ENCODE peak calls at places on chromosomes 16 and 17, in six cellular contexts. One of them, this sample, is unnamed.

GRCh38 chr16:89041571-89042481 is 51.8 kb upstream of the ACSF3 start:
- DNase-seq in ovary: no peak
- DNase-seq in endothelial cell: no peak
- DNase-seq in K562: no peak
- DNase-seq in HCT116: no peak
- DNase-seq in GM23338: no peak
- DNase-seq in this sample: no peak

GRCh38 chr16:67917852-67918236 is 13.8 kb downstream of the CTRL start:
- DNase-seq in GM23338: no peak
- DNase-seq in K562: peak; percentile 66
- DNase-seq in endothelial cell: no peak
- DNase-seq in ovary: no peak
- DNase-seq in HCT116: peak; percentile 45
- DNase-seq in this sample: no peak

GRCh38 chr17:7794063-7794663 is 39.9 kb upstream of the KDM6B start:
- DNase-seq in HCT116: no peak
- DNase-seq in ovary: no peak
- DNase-seq in GM23338: no peak
- DNase-seq in endothelial cell: no peak
- DNase-seq in K562: no peak
- DNase-seq in this sample: no peak

GRCh38 chr16:71473891-71474290 is 11.8 kb upstream of the ZNF23 start:
- DNase-seq in K562: no peak
- DNase-seq in GM23338: no peak
- DNase-seq in ovary: no peak
- DNase-seq in HCT116: peak; percentile 71
- DNase-seq in endothelial cell: no peak
- DNase-seq in this sample: no peak

GRCh38 chr17:42779942-42780815 is at the start of gene WNK4:
- DNase-seq in K562: peak; percentile 93
- DNase-seq in endothelial cell: peak; percentile 32
- DNase-seq in ovary: peak; percentile 60
- DNase-seq in GM23338: peak; percentile 69
- DNase-seq in HCT116: no peak
- DNase-seq in this sample: no peak

GRCh38 chr17:68351395-68351794 is 60.1 kb downstream of the ARSG start:
- DNase-seq in HCT116: no peak
- DNase-seq in GM23338: no peak
- DNase-seq in endothelial cell: no peak
- DNase-seq in ovary: peak; percentile 43
- DNase-seq in K562: no peak
- DNase-seq in this sample: no peak

GRCh38 chr16:356756-357155 is 4.2 kb upstream of the AXIN1 start:
- DNase-seq in GM23338: no peak
- DNase-seq in HCT116: no peak
- DNase-seq in endothelial cell: no peak
- DNase-seq in ovary: no peak
- DNase-seq in K562: no peak
- DNase-seq in this sample: no peak

GRCh38 chr17:13626703-13627102 is 25.0 kb upstream of the HS3ST3A1 start:
- DNase-seq in ovary: no peak
- DNase-seq in K562: peak; percentile 7
- DNase-seq in GM23338: no peak
- DNase-seq in HCT116: peak; percentile 3
- DNase-seq in endothelial cell: no peak
- DNase-seq in this sample: peak; percentile 24

GRCh38 chr17:12415031-12415430 is 250.7 kb upstream of the MYOCD start:
- DNase-seq in K562: no peak
- DNase-seq in GM23338: peak; percentile 56
- DNase-seq in ovary: no peak
- DNase-seq in endothelial cell: no peak
- DNase-seq in HCT116: no peak
- DNase-seq in this sample: peak; percentile 26

GRCh38 chr17:68462381-68463210 is 5.3 kb upstream of the WIPI1 start:
- DNase-seq in K562: peak; percentile 79
- DNase-seq in endothelial cell: peak; percentile 66
- DNase-seq in GM23338: peak; percentile 98
- DNase-seq in ovary: no peak
- DNase-seq in HCT116: peak; percentile 92
- DNase-seq in this sample: no peak

GRCh38 chr17:72434991-72435618 is 314.3 kb downstream of the SOX9 start:
- DNase-seq in endothelial cell: no peak
- DNase-seq in GM23338: no peak
- DNase-seq in K562: no peak
- DNase-seq in ovary: no peak
- DNase-seq in HCT116: no peak
- DNase-seq in this sample: no peak

GRCh38 chr16:50679266-50679665 is 1.8 kb downstream of the SNX20 start:
- DNase-seq in HCT116: no peak
- DNase-seq in endothelial cell: no peak
- DNase-seq in ovary: no peak
- DNase-seq in K562: no peak
- DNase-seq in GM23338: no peak
- DNase-seq in this sample: no peak

GRCh38 chr16:23101012-23101550 is 48.2 kb downstream of the USP31 start:
- DNase-seq in ovary: no peak
- DNase-seq in endothelial cell: no peak
- DNase-seq in HCT116: no peak
- DNase-seq in K562: no peak
- DNase-seq in GM23338: no peak
- DNase-seq in this sample: no peak

GRCh38 chr17:17366941-17367885 is 64.0 kb downstream of the NT5M start:
- DNase-seq in K562: no peak
- DNase-seq in ovary: no peak
- DNase-seq in endothelial cell: no peak
- DNase-seq in HCT116: no peak
- DNase-seq in GM23338: no peak
- DNase-seq in this sample: no peak

GRCh38 chr16:15055141-15056053 is 477 bp downstream of the NTAN1 start:
- DNase-seq in endothelial cell: no peak
- DNase-seq in HCT116: no peak
- DNase-seq in ovary: no peak
- DNase-seq in K562: peak; percentile 26
- DNase-seq in GM23338: peak; percentile 81
- DNase-seq in this sample: no peak

GRCh38 chr17:50882851-50883250 is 16.7 kb upstream of the TOB1 start:
- DNase-seq in GM23338: no peak
- DNase-seq in endothelial cell: no peak
- DNase-seq in HCT116: peak; percentile 26
- DNase-seq in ovary: no peak
- DNase-seq in K562: no peak
- DNase-seq in this sample: no peak

GRCh38 chr17:44006581-44007345 is 2.3 kb downstream of the NAGS start:
- DNase-seq in ovary: peak; percentile 97
- DNase-seq in endothelial cell: peak; percentile 97
- DNase-seq in HCT116: peak; percentile 95
- DNase-seq in K562: peak; percentile 100
- DNase-seq in GM23338: peak; percentile 99
- DNase-seq in this sample: peak; percentile 79

GRCh38 chr16:49782405-49782804 is 73.5 kb downstream of the ZNF423 start:
- DNase-seq in GM23338: no peak
- DNase-seq in HCT116: no peak
- DNase-seq in ovary: no peak
- DNase-seq in endothelial cell: no peak
- DNase-seq in K562: no peak
- DNase-seq in this sample: no peak

GRCh38 chr17:43019418-43019817 is 2.8 kb downstream of the VAT1 start:
- DNase-seq in GM23338: no peak
- DNase-seq in ovary: peak; percentile 73
- DNase-seq in K562: peak; percentile 37
- DNase-seq in endothelial cell: no peak
- DNase-seq in HCT116: no peak
- DNase-seq in this sample: no peak

GRCh38 chr17:27218719-27219488 is 75.0 kb upstream of the WSB1 start:
- DNase-seq in HCT116: no peak
- DNase-seq in GM23338: no peak
- DNase-seq in ovary: no peak
- DNase-seq in endothelial cell: no peak
- DNase-seq in K562: no peak
- DNase-seq in this sample: no peak

GRCh38 chr17:17921192-17922082 is 50.8 kb downstream of the TOM1L2 start:
- DNase-seq in ovary: no peak
- DNase-seq in HCT116: peak; percentile 89
- DNase-seq in endothelial cell: no peak
- DNase-seq in K562: peak; percentile 39
- DNase-seq in GM23338: peak; percentile 90
- DNase-seq in this sample: peak; percentile 87

GRCh38 chr17:29587591-29587990 is 1.9 kb downstream of the GIT1 start:
- DNase-seq in ovary: no peak
- DNase-seq in GM23338: no peak
- DNase-seq in endothelial cell: no peak
- DNase-seq in K562: no peak
- DNase-seq in HCT116: no peak
- DNase-seq in this sample: no peak

GRCh38 chr17:29583324-29584248 is 5.9 kb downstream of the GIT1 start:
- DNase-seq in endothelial cell: no peak
- DNase-seq in K562: no peak
- DNase-seq in GM23338: no peak
- DNase-seq in ovary: no peak
- DNase-seq in HCT116: no peak
- DNase-seq in this sample: no peak

GRCh38 chr17:29586676-29587469 is 2.6 kb downstream of the GIT1 start:
- DNase-seq in GM23338: no peak
- DNase-seq in endothelial cell: no peak
- DNase-seq in K562: no peak
- DNase-seq in HCT116: no peak
- DNase-seq in ovary: no peak
- DNase-seq in this sample: no peak

GRCh38 chr17:29584452-29585079 is 4.9 kb downstream of the GIT1 start:
- DNase-seq in GM23338: peak; percentile 26
- DNase-seq in HCT116: no peak
- DNase-seq in ovary: no peak
- DNase-seq in K562: no peak
- DNase-seq in endothelial cell: no peak
- DNase-seq in this sample: no peak

DNA sequence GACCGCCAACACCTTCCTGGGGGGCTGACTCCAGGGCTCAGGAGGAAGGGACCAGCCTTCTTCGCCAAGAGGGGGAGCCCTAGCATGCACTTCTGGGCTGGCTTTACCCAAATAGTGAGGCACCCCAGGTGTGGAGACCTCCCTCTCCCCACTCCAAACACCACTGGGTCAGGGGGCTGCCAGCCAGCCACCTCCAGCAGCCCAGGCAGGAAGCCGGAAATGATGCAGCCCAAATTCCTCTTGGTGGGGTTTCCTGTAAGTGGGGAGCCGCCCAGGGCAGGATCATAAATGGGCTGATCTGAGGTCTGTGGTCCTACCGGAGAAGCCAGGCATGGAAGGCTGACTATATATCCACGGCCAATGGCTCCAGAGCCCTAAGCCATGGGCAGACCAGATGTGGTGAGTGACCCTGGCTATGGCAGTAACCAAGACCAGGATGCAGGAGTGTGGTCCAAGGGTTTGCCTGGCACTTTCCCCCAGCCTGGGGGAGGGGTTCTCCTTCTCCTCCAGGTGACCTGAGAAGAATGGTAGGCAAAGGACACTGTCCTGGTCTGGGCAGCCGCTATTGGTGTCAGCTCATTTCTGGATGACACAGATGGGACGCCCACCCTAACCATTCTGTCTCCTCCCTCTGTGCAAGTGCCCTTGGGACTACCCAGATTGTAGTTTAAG is 4.2 kb downstream of the GIT1 start:
- DNase-seq in ovary: no peak
- DNase-seq in K562: no peak
- DNase-seq in HCT116: no peak
- DNase-seq in GM23338: peak; percentile 41
- DNase-seq in endothelial cell: peak; percentile 53
- DNase-seq in this sample: no peak
- TF ChIP-seq CTCF in ovary: no peak
- TF ChIP-seq CTCF in K562: peak; percentile 63
- TF ChIP-seq CTCF in HCT116: no peak
- TF ChIP-seq CTCF in GM23338: peak; percentile 54
- TF ChIP-seq CTCF in endothelial cell: no peak
- TF ChIP-seq CTCF in this sample: peak; percentile 42

GRCh38 chr17:75878174-75878998 is at the start of gene TRIM47:
- DNase-seq in endothelial cell: peak; percentile 37
- DNase-seq in HCT116: no peak
- DNase-seq in K562: peak; percentile 91
- DNase-seq in GM23338: peak; percentile 77
- DNase-seq in ovary: peak; percentile 87
- DNase-seq in this sample: no peak
- TF ChIP-seq CTCF in endothelial cell: peak; percentile 1
- TF ChIP-seq CTCF in HCT116: no peak
- TF ChIP-seq CTCF in K562: no peak
- TF ChIP-seq CTCF in GM23338: no peak
- TF ChIP-seq CTCF in ovary: peak; percentile 40
- TF ChIP-seq CTCF in this sample: peak; percentile 39

DNA sequence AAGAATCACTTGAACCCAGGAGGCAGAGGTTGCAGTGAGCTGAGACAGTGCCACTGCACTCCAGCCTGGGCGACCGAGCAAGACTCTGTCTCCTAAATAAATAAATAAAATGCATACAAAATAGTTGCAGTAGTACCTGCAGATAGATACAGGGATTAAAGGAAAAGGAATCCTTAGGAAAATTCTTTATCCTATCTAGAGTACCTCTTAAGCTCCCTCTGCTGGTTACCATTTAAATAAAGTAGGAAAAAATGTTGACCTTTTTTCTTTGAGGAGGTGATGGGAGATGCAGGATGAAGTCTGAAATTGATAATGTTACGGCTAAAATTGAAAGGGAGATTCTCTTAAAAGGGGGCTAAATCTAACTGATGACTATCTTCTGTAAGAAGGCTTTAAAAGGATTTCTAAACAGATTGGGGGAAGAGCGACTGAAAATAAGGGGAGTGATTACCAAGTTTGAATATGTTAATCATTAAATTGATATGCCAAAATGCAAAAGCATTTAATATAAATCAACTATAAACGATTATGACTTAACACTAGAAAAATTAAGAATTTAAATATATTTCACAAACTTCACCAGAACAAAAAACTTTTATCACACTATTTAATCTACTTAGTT is 29.4 kb downstream of the C16orf87 start:
- DNase-seq in K562: no peak
- DNase-seq in GM23338: peak; percentile 85
- DNase-seq in HCT116: no peak
- DNase-seq in endothelial cell: no peak
- DNase-seq in ovary: no peak
- DNase-seq in this sample: no peak
- TF ChIP-seq CTCF in K562: peak; percentile 28
- TF ChIP-seq CTCF in GM23338: peak; percentile 65
- TF ChIP-seq CTCF in HCT116: peak; percentile 29
- TF ChIP-seq CTCF in endothelial cell: peak; percentile 62
- TF ChIP-seq CTCF in ovary: no peak
- TF ChIP-seq CTCF in this sample: peak; percentile 37

GRCh38 chr16:55513616-55514015 is 4.7 kb downstream of the LPCAT2 start:
- DNase-seq in endothelial cell: no peak
- DNase-seq in HCT116: no peak
- DNase-seq in GM23338: peak; percentile 27
- DNase-seq in K562: no peak
- DNase-seq in ovary: no peak
- DNase-seq in this sample: no peak
- TF ChIP-seq CTCF in endothelial cell: no peak
- TF ChIP-seq CTCF in HCT116: no peak
- TF ChIP-seq CTCF in GM23338: peak; percentile 47
- TF ChIP-seq CTCF in K562: no peak
- TF ChIP-seq CTCF in ovary: no peak
- TF ChIP-seq CTCF in this sample: no peak

GRCh38 chr17:21525464-21526130 is 149.4 kb downstream of the KCNJ12 start:
- DNase-seq in K562: no peak
- DNase-seq in endothelial cell: no peak
- DNase-seq in ovary: no peak
- DNase-seq in GM23338: no peak
- DNase-seq in HCT116: no peak
- DNase-seq in this sample: no peak
- TF ChIP-seq CTCF in K562: no peak
- TF ChIP-seq CTCF in endothelial cell: no peak
- TF ChIP-seq CTCF in ovary: no peak
- TF ChIP-seq CTCF in GM23338: peak; percentile 19
- TF ChIP-seq CTCF in HCT116: no peak
- TF ChIP-seq CTCF in this sample: no peak

This sample was measured in BJ.